ENCODE peak calls at places on chromosomes 11 and 22, in ten cellular contexts. One of them, this sample, is unnamed.

GRCh38 chr11:40291304-40292100 is 1168.0 kb downstream of the LRRC4C start:
- DNase-seq in AG04449: no peak
- DNase-seq in stomach: no peak
- DNase-seq in CD8-positive, alpha-beta T cell: no peak
- DNase-seq in astrocyte of the spinal cord: no peak
- DNase-seq in GM23338: no peak
- DNase-seq in transverse colon: no peak
- DNase-seq in body of pancreas: no peak
- DNase-seq in cardiac muscle cell: no peak
- DNase-seq in tibial nerve: no peak
- DNase-seq in this sample: no peak

GRCh38 chr11:8309862-8310261 is 46.2 kb upstream of the LMO1 start:
- DNase-seq in GM23338: peak; percentile 27
- DNase-seq in AG04449: no peak
- DNase-seq in tibial nerve: no peak
- DNase-seq in astrocyte of the spinal cord: no peak
- DNase-seq in cardiac muscle cell: no peak
- DNase-seq in stomach: no peak
- DNase-seq in body of pancreas: peak; percentile 23
- DNase-seq in transverse colon: no peak
- DNase-seq in CD8-positive, alpha-beta T cell: no peak
- DNase-seq in this sample: no peak

GRCh38 chr11:46388619-46389449 is 2.7 kb downstream of the CHRM4 start:
- DNase-seq in stomach: no peak
- DNase-seq in transverse colon: no peak
- DNase-seq in cardiac muscle cell: peak; percentile 6
- DNase-seq in astrocyte of the spinal cord: no peak
- DNase-seq in body of pancreas: no peak
- DNase-seq in AG04449: no peak
- DNase-seq in CD8-positive, alpha-beta T cell: no peak
- DNase-seq in tibial nerve: no peak
- DNase-seq in GM23338: peak; percentile 28
- DNase-seq in this sample: no peak

GRCh38 chr11:119284344-119285157 is 32.4 kb downstream of the MCAM start:
- DNase-seq in tibial nerve: no peak
- DNase-seq in GM23338: peak; percentile 58
- DNase-seq in transverse colon: no peak
- DNase-seq in AG04449: no peak
- DNase-seq in body of pancreas: no peak
- DNase-seq in CD8-positive, alpha-beta T cell: no peak
- DNase-seq in cardiac muscle cell: peak; percentile 50
- DNase-seq in stomach: no peak
- DNase-seq in astrocyte of the spinal cord: peak; percentile 55
- DNase-seq in this sample: no peak

GRCh38 chr11:71076021-71076420 is 176.4 kb downstream of the SHANK2 start:
- DNase-seq in cardiac muscle cell: no peak
- DNase-seq in CD8-positive, alpha-beta T cell: no peak
- DNase-seq in AG04449: no peak
- DNase-seq in stomach: no peak
- DNase-seq in body of pancreas: no peak
- DNase-seq in astrocyte of the spinal cord: no peak
- DNase-seq in transverse colon: no peak
- DNase-seq in GM23338: no peak
- DNase-seq in tibial nerve: no peak
- DNase-seq in this sample: no peak

GRCh38 chr11:8067567-8067928 is 13.5 kb upstream of the TUB start:
- DNase-seq in body of pancreas: no peak
- DNase-seq in cardiac muscle cell: no peak
- DNase-seq in AG04449: no peak
- DNase-seq in GM23338: no peak
- DNase-seq in astrocyte of the spinal cord: no peak
- DNase-seq in transverse colon: no peak
- DNase-seq in CD8-positive, alpha-beta T cell: no peak
- DNase-seq in stomach: peak; percentile 9
- DNase-seq in tibial nerve: no peak
- DNase-seq in this sample: no peak

GRCh38 chr11:62958547-62959071 is 26.2 kb downstream of the SLC22A6 start:
- DNase-seq in AG04449: no peak
- DNase-seq in stomach: no peak
- DNase-seq in CD8-positive, alpha-beta T cell: no peak
- DNase-seq in transverse colon: peak; percentile 30
- DNase-seq in astrocyte of the spinal cord: peak; percentile 20
- DNase-seq in cardiac muscle cell: peak; percentile 61
- DNase-seq in body of pancreas: no peak
- DNase-seq in tibial nerve: no peak
- DNase-seq in GM23338: no peak
- DNase-seq in this sample: no peak

GRCh38 chr22:30116362-30117117 is 36.3 kb downstream of the HORMAD2 start:
- DNase-seq in transverse colon: no peak
- DNase-seq in cardiac muscle cell: peak; percentile 73
- DNase-seq in stomach: no peak
- DNase-seq in tibial nerve: no peak
- DNase-seq in CD8-positive, alpha-beta T cell: no peak
- DNase-seq in body of pancreas: no peak
- DNase-seq in GM23338: no peak
- DNase-seq in AG04449: peak; percentile 31
- DNase-seq in astrocyte of the spinal cord: peak; percentile 64
- DNase-seq in this sample: no peak

GRCh38 chr22:44678245-44678979 is 23.6 kb upstream of the PRR5 start:
- DNase-seq in tibial nerve: no peak
- DNase-seq in AG04449: no peak
- DNase-seq in transverse colon: no peak
- DNase-seq in CD8-positive, alpha-beta T cell: no peak
- DNase-seq in cardiac muscle cell: no peak
- DNase-seq in body of pancreas: no peak
- DNase-seq in astrocyte of the spinal cord: no peak
- DNase-seq in GM23338: no peak
- DNase-seq in stomach: no peak
- DNase-seq in this sample: no peak

GRCh38 chr11:134027671-134028070 is 41.2 kb upstream of the JAM3 start:
- DNase-seq in AG04449: no peak
- DNase-seq in stomach: no peak
- DNase-seq in CD8-positive, alpha-beta T cell: peak; percentile 28
- DNase-seq in GM23338: no peak
- DNase-seq in astrocyte of the spinal cord: no peak
- DNase-seq in tibial nerve: no peak
- DNase-seq in transverse colon: no peak
- DNase-seq in cardiac muscle cell: no peak
- DNase-seq in body of pancreas: no peak
- DNase-seq in this sample: no peak

GRCh38 chr22:48084749-48085090 is 1322.3 kb downstream of the TBC1D22A start:
- DNase-seq in astrocyte of the spinal cord: no peak
- DNase-seq in cardiac muscle cell: no peak
- DNase-seq in GM23338: no peak
- DNase-seq in CD8-positive, alpha-beta T cell: no peak
- DNase-seq in stomach: no peak
- DNase-seq in transverse colon: no peak
- DNase-seq in tibial nerve: no peak
- DNase-seq in AG04449: no peak
- DNase-seq in body of pancreas: no peak
- DNase-seq in this sample: no peak

GRCh38 chr11:112822478-112823274 is 138.5 kb upstream of the NCAM1 start:
- DNase-seq in body of pancreas: no peak
- DNase-seq in AG04449: no peak
- DNase-seq in transverse colon: no peak
- DNase-seq in GM23338: peak; percentile 68
- DNase-seq in cardiac muscle cell: peak; percentile 17
- DNase-seq in stomach: peak; percentile 62
- DNase-seq in tibial nerve: no peak
- DNase-seq in CD8-positive, alpha-beta T cell: no peak
- DNase-seq in astrocyte of the spinal cord: no peak
- DNase-seq in this sample: peak; percentile 35

GRCh38 chr11:65502274-65502851 is 3.5 kb downstream of the MALAT1 start:
- DNase-seq in CD8-positive, alpha-beta T cell: no peak
- DNase-seq in GM23338: no peak
- DNase-seq in AG04449: no peak
- DNase-seq in astrocyte of the spinal cord: peak; percentile 75
- DNase-seq in cardiac muscle cell: peak; percentile 71
- DNase-seq in transverse colon: no peak
- DNase-seq in tibial nerve: no peak
- DNase-seq in body of pancreas: no peak
- DNase-seq in stomach: no peak
- DNase-seq in this sample: no peak

DNA sequence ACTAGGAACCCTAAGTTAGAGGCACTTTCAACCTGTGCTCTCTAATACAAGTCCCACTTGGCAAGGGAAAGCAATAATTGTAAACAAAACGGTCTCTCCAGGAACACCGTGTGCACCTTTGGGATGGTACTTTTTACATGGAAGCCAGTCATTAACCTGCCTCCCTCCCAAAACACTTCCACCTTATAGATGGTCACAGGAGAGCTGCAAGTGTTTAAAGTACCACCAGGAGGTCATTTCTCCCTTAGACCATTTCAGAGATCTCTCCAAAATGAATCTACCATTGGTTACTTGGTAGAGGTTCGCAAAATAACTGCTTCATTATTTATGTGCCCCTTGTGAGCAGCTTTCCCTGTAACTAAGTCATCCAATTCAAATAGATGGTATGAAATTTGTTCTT is 375.3 kb downstream of the DYNC2H1 start:
- DNase-seq in stomach: no peak
- DNase-seq in tibial nerve: no peak
- DNase-seq in AG04449: no peak
- DNase-seq in cardiac muscle cell: no peak
- DNase-seq in GM23338: peak; percentile 30
- DNase-seq in transverse colon: no peak
- DNase-seq in astrocyte of the spinal cord: no peak
- DNase-seq in body of pancreas: no peak
- DNase-seq in CD8-positive, alpha-beta T cell: no peak
- DNase-seq in this sample: no peak
- TF ChIP-seq CTCF in stomach: no peak
- TF ChIP-seq CTCF in tibial nerve: no peak
- TF ChIP-seq CTCF in AG04449: no peak
- TF ChIP-seq CTCF in cardiac muscle cell: no peak
- TF ChIP-seq CTCF in GM23338: peak; percentile 20
- TF ChIP-seq CTCF in transverse colon: no peak
- TF ChIP-seq CTCF in astrocyte of the spinal cord: no peak
- TF ChIP-seq CTCF in body of pancreas: no peak
- TF ChIP-seq CTCF in CD8-positive, alpha-beta T cell: no peak
- TF ChIP-seq CTCF in this sample: no peak

DNA sequence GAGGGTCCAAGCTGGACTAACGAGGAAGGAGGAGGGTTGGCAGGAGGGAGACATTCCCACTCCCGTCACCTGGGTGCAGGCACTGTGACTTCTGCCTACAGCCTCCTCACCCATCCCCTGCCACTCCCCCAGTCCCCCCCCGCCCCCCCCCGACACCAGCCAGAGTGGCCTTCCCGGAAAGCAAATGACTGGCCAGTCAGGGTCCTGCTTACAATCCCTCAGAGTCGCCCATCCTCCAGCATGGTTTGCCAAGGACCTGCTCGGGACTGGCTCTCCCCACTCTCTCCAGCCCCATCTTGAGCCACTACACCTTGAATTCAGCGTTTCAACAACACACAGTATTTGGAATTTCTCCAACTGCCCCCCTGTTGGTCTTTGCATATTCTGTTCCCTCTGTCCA is 59.6 kb downstream of the THAP12 start:
- DNase-seq in body of pancreas: peak; percentile 43
- DNase-seq in stomach: no peak
- DNase-seq in tibial nerve: no peak
- DNase-seq in cardiac muscle cell: no peak
- DNase-seq in AG04449: no peak
- DNase-seq in astrocyte of the spinal cord: no peak
- DNase-seq in GM23338: peak; percentile 32
- DNase-seq in transverse colon: no peak
- DNase-seq in CD8-positive, alpha-beta T cell: no peak
- DNase-seq in this sample: no peak
- H3K4me3 ChIP-seq in body of pancreas: peak overlapping the region; percentile 32
- H3K4me3 ChIP-seq in stomach: peak overlapping the region; percentile 32
- H3K4me3 ChIP-seq in tibial nerve: no peak overlapping the region
- H3K4me3 ChIP-seq in cardiac muscle cell: no peak overlapping the region
- H3K4me3 ChIP-seq in AG04449: no peak overlapping the region
- H3K4me3 ChIP-seq in astrocyte of the spinal cord: no peak overlapping the region
- H3K4me3 ChIP-seq in GM23338: peak overlapping the region; percentile 71
- H3K4me3 ChIP-seq in transverse colon: no peak overlapping the region
- H3K4me3 ChIP-seq in CD8-positive, alpha-beta T cell: no peak overlapping the region
- H3K4me3 ChIP-seq in this sample: no peak overlapping the region

DNA sequence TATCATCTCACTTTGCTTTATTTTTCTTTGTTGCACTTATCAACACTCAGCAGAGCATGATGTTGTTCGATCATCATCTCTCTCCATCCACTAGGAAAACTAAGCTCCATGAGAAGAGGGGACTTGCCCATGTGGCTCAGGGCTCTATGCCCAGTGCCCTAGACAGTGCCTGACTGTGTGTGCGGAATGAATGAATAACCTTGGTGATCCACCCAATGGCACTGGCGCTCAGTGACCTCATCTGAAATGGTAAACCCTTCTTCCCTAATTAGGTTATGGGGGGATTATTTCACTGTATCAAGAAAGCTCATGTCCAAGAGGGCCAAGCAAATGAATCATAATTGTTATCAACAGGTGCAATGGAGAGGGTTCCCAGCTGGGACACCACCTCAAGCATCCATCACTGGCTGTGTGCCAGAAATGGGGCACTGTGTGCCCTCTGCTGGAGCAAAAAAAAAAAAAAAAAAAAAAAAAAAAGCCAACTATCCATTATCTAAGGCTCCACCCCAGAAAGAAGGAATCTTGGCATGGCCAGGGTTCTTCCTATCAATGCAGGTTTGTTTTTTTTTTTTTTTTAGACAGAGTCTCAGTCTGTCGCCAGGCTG is 172.6 kb downstream of the LARGE1 start:
- DNase-seq in GM23338: no peak
- DNase-seq in astrocyte of the spinal cord: no peak
- DNase-seq in CD8-positive, alpha-beta T cell: no peak
- DNase-seq in stomach: peak; percentile 28
- DNase-seq in cardiac muscle cell: no peak
- DNase-seq in tibial nerve: no peak
- DNase-seq in AG04449: no peak
- DNase-seq in transverse colon: peak; percentile 28
- DNase-seq in body of pancreas: no peak
- DNase-seq in this sample: no peak
- TF ChIP-seq CTCF in GM23338: peak; percentile 18
- TF ChIP-seq CTCF in astrocyte of the spinal cord: no peak
- TF ChIP-seq CTCF in CD8-positive, alpha-beta T cell: no peak
- TF ChIP-seq CTCF in stomach: no peak
- TF ChIP-seq CTCF in cardiac muscle cell: no peak
- TF ChIP-seq CTCF in tibial nerve: no peak
- TF ChIP-seq CTCF in AG04449: no peak
- TF ChIP-seq CTCF in transverse colon: no peak
- TF ChIP-seq CTCF in body of pancreas: no peak
- TF ChIP-seq CTCF in this sample: no peak

DNA sequence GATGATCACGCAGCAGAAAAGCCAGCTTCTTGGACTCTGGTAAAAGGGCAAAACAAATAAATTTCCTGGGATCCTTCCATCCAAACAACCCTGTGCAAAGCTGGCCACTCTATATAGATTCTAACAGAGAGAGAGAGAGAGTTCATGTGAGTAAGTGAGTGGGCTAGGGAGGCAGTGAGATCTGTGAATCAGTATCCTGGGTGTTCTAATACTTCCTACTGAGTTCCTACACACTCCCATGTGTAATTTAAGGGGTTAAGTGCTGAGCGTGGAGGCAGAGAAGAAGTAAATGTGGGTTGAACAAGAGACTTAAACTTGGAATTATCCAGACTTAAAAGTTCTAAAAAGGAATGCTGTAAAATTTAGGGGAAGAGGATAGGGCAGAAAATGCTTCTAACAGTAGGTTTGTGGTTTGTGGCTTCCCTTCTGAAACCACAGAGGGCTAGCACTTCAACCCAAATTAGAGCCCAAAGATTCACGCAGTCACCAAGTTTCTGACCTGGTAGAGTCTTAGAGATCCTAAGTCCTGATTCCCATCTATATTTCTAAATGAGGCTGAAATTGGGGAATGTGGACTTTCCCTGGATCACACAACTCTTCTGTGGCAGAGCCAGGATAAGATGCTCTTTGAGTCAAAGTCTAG is 413.9 kb downstream of the TENM4 start:
- DNase-seq in body of pancreas: no peak
- DNase-seq in AG04449: no peak
- DNase-seq in cardiac muscle cell: peak; percentile 41
- DNase-seq in tibial nerve: no peak
- DNase-seq in transverse colon: no peak
- DNase-seq in stomach: no peak
- DNase-seq in GM23338: no peak
- DNase-seq in astrocyte of the spinal cord: peak; percentile 60
- DNase-seq in CD8-positive, alpha-beta T cell: no peak
- DNase-seq in this sample: no peak
- H3K4me3 ChIP-seq in body of pancreas: no peak overlapping the region
- H3K4me3 ChIP-seq in AG04449: no peak overlapping the region
- H3K4me3 ChIP-seq in cardiac muscle cell: no peak overlapping the region
- H3K4me3 ChIP-seq in tibial nerve: no peak overlapping the region
- H3K4me3 ChIP-seq in transverse colon: no peak overlapping the region
- H3K4me3 ChIP-seq in stomach: no peak overlapping the region
- H3K4me3 ChIP-seq in GM23338: no peak overlapping the region
- H3K4me3 ChIP-seq in astrocyte of the spinal cord: no peak overlapping the region
- H3K4me3 ChIP-seq in CD8-positive, alpha-beta T cell: no peak overlapping the region
- H3K4me3 ChIP-seq in this sample: no peak overlapping the region